ENCODE peak calls at places on chromosomes 3 and 15, in four cellular contexts. G is NCI-H774, K is stromal cell of bone marrow, X is iris pigment epithelial cell. L is an unnamed sample.

GRCh38 chr15:86300371-86301106 is 220.9 kb downstream of the AGBL1 start:
- DNase-seq in G (no peak), X (no peak), K (no peak), L (no peak)

GRCh38 chr3:13544951-13545651 is 3.8 kb upstream of the FBLN2 start:
- DNase-seq in X (no peak), K (no peak), G (no peak), L (no peak)

GRCh38 chr3:155835341-155836071 is 18.7 kb downstream of the SLC33A1 start:
- DNase-seq in G (no peak), X (no peak), K (no peak), L (no peak)

GRCh38 chr3:159451067-159451466 is 537.6 kb upstream of the IL12A start:
- DNase-seq in X (no peak), G (peak), K (no peak), L (no peak)

GRCh38 chr3:124383051-124383450 is 347.2 kb upstream of the UMPS start:
- DNase-seq in X (no peak), G (no peak), K (peak), L (no peak)

GRCh38 chr3:14235896-14236295 is 57.3 kb downstream of the LSM3 start:
- DNase-seq in X (no peak), G (no peak), K (no peak), L (no peak)

GRCh38 chr15:31133890-31134289 is 32.4 kb upstream of the TRPM1 start:
- DNase-seq in X (no peak), K (no peak), G (no peak), L (no peak)

GRCh38 chr3:173622156-173622555 is 224.6 kb downstream of the NLGN1 start:
- DNase-seq in G (no peak), X (peak), K (no peak), L (no peak)

GRCh38 chr3:110816008-110816407 is 255.6 kb upstream of the NECTIN3 start:
- DNase-seq in X (peak), K (no peak), G (no peak), L (no peak)

GRCh38 chr3:153051427-153052095 is 110.5 kb upstream of the RAP2B start:
- DNase-seq in X (peak), K (peak), G (no peak), L (peak)

GRCh38 chr3:137669519-137670060 is 94.5 kb upstream of the SOX14 start:
- DNase-seq in X (no peak), G (no peak), K (no peak), L (no peak)

GRCh38 chr3:52537726-52538421 is 1.5 kb downstream of the UQCC5 start:
- DNase-seq in X (no peak), K (no peak), G (no peak), L (no peak)

GRCh38 chr3:149536429-149536828 is 61.9 kb downstream of the TM4SF4 start:
- DNase-seq in X (peak), G (peak), K (no peak), L (peak)

GRCh38 chr3:11565932-11566331 is 77.8 kb downstream of the VGLL4 start:
- DNase-seq in X (no peak), K (no peak), G (no peak), L (no peak)

GRCh38 chr3:127036209-127037020 is 53.5 kb downstream of the PLXNA1 start:
- DNase-seq in G (no peak), X (no peak), K (no peak), L (no peak)

GRCh38 chr15:48427960-48428547 is 96.8 kb downstream of the DUT start:
- DNase-seq in K (no peak), G (no peak), X (peak), L (peak)

GRCh38 chr3:138842483-138843188 is 7.9 kb upstream of the PIK3CB start:
- DNase-seq in G (no peak), K (no peak), X (no peak), L (no peak)

GRCh38 chr3:94004301-94004910 is 24.0 kb downstream of the STX19 start:
- DNase-seq in K (peak), G (peak), X (peak), L (peak)

L was measured in HCEC 1CT.